ENCODE peak calls at places on chromosomes 16 and 17, in nine cellular contexts. Y is transverse colon, I is lower leg skin, U is fibroblast of lung, K is stomach, V is hepatocyte, N is fibroblast of pulmonary artery, E is foreskin fibroblast, C is ovary. G is an unnamed sample.

GRCh38 chr17:77725851-77726250 is 232.7 kb upstream of the TNRC6C start:
- DNase-seq in Y (no peak), I (no peak), U (no peak), K (no peak), V (no peak), N (no peak), E (no peak), C (no peak), G (no peak)

GRCh38 chr17:68248886-68249872 is 1.3 kb downstream of the AMZ2 start:
- DNase-seq in Y (no peak), I (no peak), U (no peak), K (no peak), V (no peak), N (no peak), E (no peak), C (no peak), G (no peak)

GRCh38 chr16:9159839-9160550 is 68.6 kb downstream of the HAPSTR1 start:
- DNase-seq in Y (peak), I (no peak), U (peak), K (peak), V (peak), N (peak), E (peak), C (no peak), G (peak)

GRCh38 chr16:24131294-24131693 is 124.8 kb upstream of the CACNG3 start:
- DNase-seq in Y (no peak), I (no peak), U (no peak), K (no peak), V (no peak), N (no peak), E (no peak), C (no peak), G (no peak)

GRCh38 chr16:14193316-14193871 is 122.3 kb downstream of the MRTFB start:
- DNase-seq in Y (peak), I (no peak), U (no peak), K (peak), V (no peak), N (no peak), E (no peak), C (no peak), G (no peak)

GRCh38 chr16:85337910-85338637 is 225.8 kb upstream of the CIBAR2 start:
- DNase-seq in Y (no peak), I (no peak), U (no peak), K (no peak), V (no peak), N (no peak), E (no peak), C (no peak), G (no peak)

GRCh38 chr17:1055751-1056645 is 59.1 kb downstream of the TIMM22 start:
- DNase-seq in Y (peak), I (peak), U (peak), K (peak), V (peak), N (peak), E (peak), C (peak), G (peak)

GRCh38 chr16:85200471-85201278 is 88.4 kb upstream of the CIBAR2 start:
- DNase-seq in Y (no peak), I (no peak), U (no peak), K (no peak), V (peak), N (no peak), E (no peak), C (no peak), G (peak)

GRCh38 chr17:79251824-79252223 is 177.2 kb downstream of the ENGASE start:
- DNase-seq in Y (no peak), I (no peak), U (no peak), K (no peak), V (no peak), N (no peak), E (no peak), C (no peak), G (no peak)

GRCh38 chr16:80150978-80151705 is 389.7 kb upstream of the DYNLRB2 start:
- DNase-seq in Y (no peak), I (no peak), U (peak), K (no peak), V (no peak), N (no peak), E (no peak), C (no peak), G (peak)

GRCh38 chr17:77474292-77474988 is 333.7 kb downstream of the SEC14L1 start:
- DNase-seq in Y (no peak), I (no peak), U (peak), K (no peak), V (no peak), N (peak), E (no peak), C (no peak), G (no peak)

GRCh38 chr16:53058882-53059281 is 4.1 kb downstream of the CHD9 start:
- DNase-seq in Y (no peak), I (no peak), U (no peak), K (no peak), V (no peak), N (no peak), E (no peak), C (no peak), G (no peak)

GRCh38 chr17:33778505-33779398 is 476.3 kb upstream of the CCL2 start:
- DNase-seq in Y (peak), I (no peak), U (peak), K (peak), V (peak), N (peak), E (peak), C (peak), G (peak)

GRCh38 chr16:3157229-3158013 is 22.6 kb downstream of the ZNF213 start:
- DNase-seq in Y (peak), I (peak), U (peak), K (peak), V (peak), N (peak), E (peak), C (peak), G (peak)

GRCh38 chr17:80151333-80151732 is 4.4 kb upstream of the EIF4A3 start:
- DNase-seq in Y (no peak), I (no peak), U (peak), K (no peak), V (peak), N (peak), E (peak), C (no peak), G (peak)

GRCh38 chr16:72832640-72833039 is 215.3 kb downstream of the ZFHX3 start:
- DNase-seq in Y (peak), I (peak), U (peak), K (peak), V (peak), N (peak), E (peak), C (peak), G (peak)

GRCh38 chr16:4093495-4094137 is 22.6 kb downstream of the ADCY9 start:
- DNase-seq in Y (peak), I (peak), U (no peak), K (no peak), V (no peak), N (peak), E (no peak), C (no peak), G (peak)

GRCh38 chr17:41278176-41278955 is 2.9 kb downstream of the KRTAP9-7 start:
- DNase-seq in Y (no peak), I (no peak), U (no peak), K (no peak), V (peak), N (no peak), E (no peak), C (no peak), G (no peak)

GRCh38 chr17:58120195-58120822 is 27.9 kb upstream of the OR4D1 start:
- DNase-seq in Y (peak), I (no peak), U (peak), K (peak), V (peak), N (peak), E (peak), C (peak), G (peak)

GRCh38 chr16:48433849-48434530 is 48.8 kb upstream of the SIAH1 start:
- DNase-seq in Y (no peak), I (no peak), U (no peak), K (no peak), V (no peak), N (no peak), E (no peak), C (no peak), G (no peak)

GRCh38 chr17:69733171-69734014 is 318.9 kb downstream of the MAP2K6 start:
- DNase-seq in Y (no peak), I (peak), U (peak), K (no peak), V (peak), N (peak), E (peak), C (no peak), G (peak)

GRCh38 chr16:4660454-4661007 is 32.8 kb upstream of the NUDT16L1 start:
- DNase-seq in Y (peak), I (no peak), U (peak), K (peak), V (peak), N (peak), E (peak), C (peak), G (peak)

GRCh38 chr17:57406131-57406980 is 150.0 kb downstream of the MSI2 start:
- DNase-seq in Y (no peak), I (no peak), U (peak), K (no peak), V (no peak), N (peak), E (peak), C (no peak), G (peak)

GRCh38 chr16:24534634-24535033 is 4.7 kb upstream of the RBBP6 start:
- DNase-seq in Y (no peak), I (no peak), U (peak), K (no peak), V (no peak), N (no peak), E (no peak), C (no peak), G (no peak)

GRCh38 chr17:79707441-79707850 is 23.3 kb upstream of the ENPP7 start:
- DNase-seq in Y (no peak), I (no peak), U (no peak), K (no peak), V (no peak), N (no peak), E (no peak), C (no peak), G (no peak)

GRCh38 chr16:10877472-10877946 is 507 bp downstream of the CIITA start:
- DNase-seq in Y (no peak), I (no peak), U (no peak), K (no peak), V (no peak), N (no peak), E (no peak), C (no peak), G (no peak)
- H3K4me3 ChIP-seq in Y (peak), I (no peak), U (no peak), K (peak), V (no peak), N (no peak), E (no peak), C (no peak), G (no peak)

DNA sequence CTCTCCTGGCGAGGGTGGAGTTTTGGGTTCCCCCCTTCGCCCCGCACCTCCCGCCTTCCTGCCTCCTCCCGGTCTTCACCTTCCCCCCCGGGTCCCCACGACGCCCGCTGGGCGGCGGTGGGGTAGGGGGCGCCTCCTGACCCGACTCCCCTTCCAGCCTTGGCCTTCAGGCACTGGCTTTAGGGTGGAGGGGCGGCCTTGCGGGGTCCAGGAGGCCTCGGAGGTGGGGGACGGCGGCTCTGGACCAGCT is 2.4 kb downstream of the SLC16A3 start:
- DNase-seq in Y (no peak), I (no peak), U (no peak), K (no peak), V (no peak), N (no peak), E (no peak), C (no peak), G (no peak)
- TF ChIP-seq CTCF in Y (no peak), I (no peak), U (no peak), K (no peak), V (no peak), N (no peak), E (no peak), C (no peak), G (no peak)

DNA sequence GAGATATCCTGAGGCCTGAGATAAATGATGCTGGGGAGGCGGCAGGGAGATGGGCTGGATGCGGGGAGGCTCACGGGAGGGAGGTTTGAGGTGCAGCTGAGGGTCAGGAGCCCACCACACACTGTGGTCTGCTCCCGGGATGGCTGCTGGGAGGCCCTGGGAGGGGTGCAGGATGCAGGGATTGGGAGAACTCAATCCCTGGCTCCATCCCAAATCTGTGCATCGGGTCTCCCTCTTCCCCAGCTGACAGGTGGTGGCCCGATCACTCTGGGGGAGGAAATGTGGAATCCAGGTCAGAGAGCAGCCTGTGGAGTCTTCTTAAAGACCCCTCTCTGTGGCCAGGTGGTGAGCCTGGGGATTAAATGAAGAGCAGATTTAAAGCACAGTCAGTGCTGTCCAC is 12.0 kb downstream of the PHB1 start:
- DNase-seq in Y (no peak), I (peak), U (no peak), K (no peak), V (no peak), N (no peak), E (no peak), C (no peak), G (no peak)
- H3K4me3 ChIP-seq in Y (no peak), I (no peak), U (no peak), K (no peak), V (no peak), N (no peak), E (no peak), C (no peak), G (no peak)

GRCh38 chr16:47143329-47143676 is 442 bp downstream of the NETO2 start:
- DNase-seq in Y (peak), I (no peak), U (peak), K (peak), V (peak), N (peak), E (peak), C (no peak), G (peak)
- TF ChIP-seq CTCF in Y (peak), I (no peak), U (peak), K (no peak), V (peak), N (peak), E (peak), C (no peak), G (peak)

DNA sequence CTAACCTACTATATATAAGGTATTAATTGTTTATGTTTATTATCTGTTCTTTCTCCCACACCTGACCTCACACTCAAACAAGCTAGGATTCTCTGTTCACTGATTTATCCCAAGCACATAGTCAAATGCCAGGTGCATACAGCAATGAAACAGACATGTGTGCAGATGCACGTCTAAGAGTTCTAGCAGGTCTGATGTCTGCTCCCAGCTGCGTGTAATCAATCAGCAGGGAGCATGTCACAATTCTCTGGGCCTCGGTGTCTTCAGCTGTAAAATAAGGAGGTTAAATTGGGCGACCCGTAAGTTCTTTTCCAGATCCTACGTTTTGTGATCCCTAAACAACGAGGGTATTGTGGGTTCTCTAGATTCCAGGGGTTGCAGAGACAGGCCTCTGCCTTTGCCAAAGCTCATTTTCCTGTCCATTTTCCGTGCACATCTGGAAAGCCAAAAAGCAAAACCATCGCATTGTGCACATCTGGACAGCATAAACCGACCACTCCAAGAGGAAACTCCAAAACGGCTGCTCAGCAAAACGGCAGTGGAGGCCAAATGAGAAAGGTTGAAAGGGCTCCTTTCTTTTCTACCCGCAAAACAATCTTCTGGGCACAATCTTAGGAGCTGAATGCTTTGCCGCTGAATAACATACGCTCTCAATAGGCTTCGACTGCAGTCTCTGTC is 426.5 kb downstream of the SLC39A11 start:
- DNase-seq in Y (no peak), I (no peak), U (peak), K (no peak), V (no peak), N (no peak), E (peak), C (no peak), G (peak)
- H3K4me3 ChIP-seq in Y (no peak), I (no peak), U (peak), K (no peak), V (no peak), N (no peak), E (peak), C (no peak), G (no peak)

GRCh38 chr16:746637-747036 is 5.8 kb upstream of the CIAO3 start:
- DNase-seq in Y (no peak), I (no peak), U (no peak), K (no peak), V (no peak), N (no peak), E (no peak), C (no peak), G (no peak)

GRCh38 chr16:740764-741505 is at the start of gene CIAO3:
- DNase-seq in Y (peak), I (peak), U (peak), K (peak), V (peak), N (peak), E (peak), C (peak), G (peak)

GRCh38 chr16:741986-742629 is 1.3 kb upstream of the CIAO3 start:
- DNase-seq in Y (no peak), I (no peak), U (no peak), K (no peak), V (no peak), N (no peak), E (no peak), C (no peak), G (no peak)

GRCh38 chr16:745739-746138 is 4.9 kb upstream of the CIAO3 start:
- DNase-seq in Y (no peak), I (no peak), U (no peak), K (peak), V (peak), N (no peak), E (no peak), C (no peak), G (no peak)

DNA sequence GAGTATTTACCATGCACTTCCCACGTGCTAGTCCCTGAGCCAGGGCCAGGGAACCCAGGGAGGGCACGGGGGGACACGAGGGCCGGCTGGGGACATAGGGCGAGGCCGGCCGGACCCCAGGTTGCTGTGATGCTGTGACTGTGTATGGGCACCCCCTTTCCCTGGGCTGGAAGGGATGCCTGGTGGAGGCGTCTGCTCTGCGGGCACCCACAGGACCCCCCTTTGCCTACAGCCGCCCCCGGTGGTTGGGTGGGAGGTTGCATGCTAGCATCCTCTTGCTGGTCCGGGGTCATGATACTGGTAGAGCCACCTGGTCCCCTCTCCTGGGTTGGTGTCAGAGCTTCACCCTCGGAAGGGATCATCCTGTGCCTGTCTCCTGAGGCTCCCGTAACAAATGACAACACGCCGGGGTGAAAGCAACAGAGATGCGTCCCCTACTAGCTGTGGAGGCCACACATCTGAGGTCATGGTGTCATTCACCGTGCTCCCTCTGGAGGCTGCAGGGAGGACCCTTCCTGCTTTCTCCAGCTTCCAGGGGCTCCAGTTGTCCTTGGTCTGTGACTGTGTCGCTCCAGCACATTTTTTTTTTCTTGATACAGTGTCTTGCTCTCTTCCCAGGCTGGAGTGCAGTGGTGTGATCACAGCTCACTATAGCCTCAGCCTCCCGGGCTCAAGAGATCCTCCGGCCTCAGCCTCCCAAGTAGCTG is 3.1 kb upstream of the CIAO3 start:
- DNase-seq in Y (no peak), I (no peak), U (no peak), K (no peak), V (no peak), N (no peak), E (no peak), C (no peak), G (no peak)
- TF ChIP-seq CTCF in Y (no peak), I (no peak), U (no peak), K (no peak), V (no peak), N (no peak), E (no peak), C (no peak), G (peak)

GRCh38 chr17:45143767-45144198 is 4.5 kb upstream of the HEXIM1 start:
- DNase-seq in Y (peak), I (peak), U (peak), K (peak), V (peak), N (peak), E (peak), C (peak), G (peak)

GRCh38 chr17:45146166-45146565 is 2.1 kb upstream of the HEXIM1 start:
- DNase-seq in Y (no peak), I (peak), U (no peak), K (no peak), V (no peak), N (no peak), E (no peak), C (no peak), G (no peak)

GRCh38 chr17:45146616-45147101 is 1.6 kb upstream of the HEXIM1 start:
- DNase-seq in Y (peak), I (no peak), U (peak), K (peak), V (peak), N (peak), E (no peak), C (no peak), G (peak)

GRCh38 chr17:45144199-45145034 is 3.9 kb upstream of the HEXIM1 start:
- DNase-seq in Y (peak), I (peak), U (no peak), K (peak), V (peak), N (no peak), E (no peak), C (peak), G (no peak)

GRCh38 chr17:45145035-45145389 is 3.3 kb upstream of the HEXIM1 start:
- DNase-seq in Y (no peak), I (no peak), U (no peak), K (no peak), V (no peak), N (no peak), E (no peak), C (no peak), G (no peak)
- H3K4me3 ChIP-seq in Y (no peak), I (no peak), U (no peak), K (peak), V (no peak), N (no peak), E (no peak), C (peak), G (no peak)

DNA sequence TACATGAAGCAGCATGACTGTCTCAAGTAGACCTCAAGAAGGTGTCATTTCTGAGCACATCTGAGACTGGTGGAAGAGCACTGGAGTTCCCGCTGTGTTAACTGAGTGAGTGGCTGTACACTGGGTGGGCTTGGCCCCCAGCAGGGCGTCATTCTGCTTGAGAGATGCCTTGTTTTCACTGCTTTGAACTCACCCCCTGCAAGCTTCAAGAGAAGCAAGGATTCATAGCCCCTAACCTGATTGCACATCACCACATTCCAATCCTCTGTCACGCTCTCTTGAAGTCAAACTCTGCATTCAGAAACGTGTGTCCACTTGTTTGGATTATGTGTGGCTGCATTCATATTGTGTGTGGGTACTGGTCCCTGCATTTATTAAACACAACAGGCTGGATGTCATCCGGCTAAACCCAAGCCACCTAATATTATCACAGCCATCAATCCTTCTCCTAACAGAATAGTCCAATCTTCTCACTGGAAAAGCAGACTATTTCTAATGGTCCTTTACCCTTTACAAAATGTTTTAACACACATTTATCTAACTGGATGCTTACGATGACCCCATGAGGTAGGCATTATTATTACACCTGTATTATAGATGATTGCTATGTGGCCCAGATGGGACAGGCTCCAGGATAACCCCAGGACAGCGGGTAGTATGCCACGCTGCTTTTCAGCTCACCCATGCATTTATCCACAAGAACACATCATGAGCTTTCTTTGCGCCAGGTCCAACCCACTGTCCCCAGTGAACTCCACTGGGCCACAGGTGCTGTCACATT is 76.3 kb downstream of the USP31 start:
- DNase-seq in Y (no peak), I (no peak), U (peak), K (no peak), V (no peak), N (peak), E (no peak), C (no peak), G (no peak)
- TF ChIP-seq CTCF in Y (no peak), I (no peak), U (no peak), K (no peak), V (no peak), N (no peak), E (no peak), C (no peak), G (peak)